ENCODE peak calls at places on chromosome 12, in seven cellular contexts. One of them, this sample, is unnamed.
A peak's percentile ranks its signal among the peaks of the same experiment; 100 is the strongest.

GRCh38 chr12:27967551-27968054 is 4.9 kb downstream of the PTHLH start:
- DNase-seq in hepatocyte: no peak
- DNase-seq in K562: no peak
- DNase-seq in HCT116: no peak
- DNase-seq in fibroblast of lung: no peak
- DNase-seq in MM.1S: no peak
- DNase-seq in sigmoid colon: no peak
- DNase-seq in this sample: no peak

GRCh38 chr12:100794441-100795192 is at the start of gene ANO4:
- DNase-seq in hepatocyte: peak; percentile 53
- DNase-seq in K562: no peak
- DNase-seq in HCT116: no peak
- DNase-seq in fibroblast of lung: peak; percentile 33
- DNase-seq in MM.1S: no peak
- DNase-seq in sigmoid colon: no peak
- DNase-seq in this sample: peak; percentile 7

GRCh38 chr12:47028981-47029708 is 50.3 kb upstream of the PCED1B start:
- DNase-seq in hepatocyte: no peak
- DNase-seq in K562: no peak
- DNase-seq in HCT116: no peak
- DNase-seq in fibroblast of lung: no peak
- DNase-seq in MM.1S: no peak
- DNase-seq in sigmoid colon: no peak
- DNase-seq in this sample: no peak

GRCh38 chr12:5783274-5783920 is 161.7 kb downstream of the ANO2 start:
- DNase-seq in hepatocyte: peak; percentile 34
- DNase-seq in K562: no peak
- DNase-seq in HCT116: no peak
- DNase-seq in fibroblast of lung: no peak
- DNase-seq in MM.1S: no peak
- DNase-seq in sigmoid colon: no peak
- DNase-seq in this sample: no peak

GRCh38 chr12:45938566-45938965 is 51.8 kb downstream of the SCAF11 start:
- DNase-seq in hepatocyte: no peak
- DNase-seq in K562: no peak
- DNase-seq in HCT116: no peak
- DNase-seq in fibroblast of lung: peak; percentile 14
- DNase-seq in MM.1S: no peak
- DNase-seq in sigmoid colon: no peak
- DNase-seq in this sample: no peak

GRCh38 chr12:27525373-27525772 is 1.4 kb downstream of the PPFIBP1 start:
- DNase-seq in hepatocyte: peak; percentile 47
- DNase-seq in K562: no peak
- DNase-seq in HCT116: no peak
- DNase-seq in fibroblast of lung: peak; percentile 73
- DNase-seq in MM.1S: no peak
- DNase-seq in sigmoid colon: peak; percentile 72
- DNase-seq in this sample: no peak

GRCh38 chr12:113070117-113070906 is 13.8 kb downstream of the DTX1 start:
- DNase-seq in hepatocyte: no peak
- DNase-seq in K562: no peak
- DNase-seq in HCT116: no peak
- DNase-seq in fibroblast of lung: no peak
- DNase-seq in MM.1S: no peak
- DNase-seq in sigmoid colon: no peak
- DNase-seq in this sample: no peak

GRCh38 chr12:111076611-111077451 is 156.5 kb upstream of the MYL2 start:
- DNase-seq in hepatocyte: no peak
- DNase-seq in K562: no peak
- DNase-seq in HCT116: no peak
- DNase-seq in fibroblast of lung: no peak
- DNase-seq in MM.1S: no peak
- DNase-seq in sigmoid colon: no peak
- DNase-seq in this sample: no peak

GRCh38 chr12:48618541-48618940 is 48.7 kb upstream of the LALBA start:
- DNase-seq in hepatocyte: peak; percentile 89
- DNase-seq in K562: peak; percentile 78
- DNase-seq in HCT116: peak; percentile 75
- DNase-seq in fibroblast of lung: peak; percentile 76
- DNase-seq in MM.1S: peak; percentile 82
- DNase-seq in sigmoid colon: peak; percentile 80
- DNase-seq in this sample: peak; percentile 71

GRCh38 chr12:42235426-42235825 is 2.6 kb downstream of the YAF2 start:
- DNase-seq in hepatocyte: no peak
- DNase-seq in K562: no peak
- DNase-seq in HCT116: no peak
- DNase-seq in fibroblast of lung: no peak
- DNase-seq in MM.1S: no peak
- DNase-seq in sigmoid colon: no peak
- DNase-seq in this sample: no peak

GRCh38 chr12:52813203-52813819 is 605 bp downstream of the KRT4 start:
- DNase-seq in hepatocyte: no peak
- DNase-seq in K562: no peak
- DNase-seq in HCT116: no peak
- DNase-seq in fibroblast of lung: no peak
- DNase-seq in MM.1S: no peak
- DNase-seq in sigmoid colon: no peak
- DNase-seq in this sample: no peak

GRCh38 chr12:76942276-76942675 is 63.5 kb upstream of the CSRP2 start:
- DNase-seq in hepatocyte: no peak
- DNase-seq in K562: no peak
- DNase-seq in HCT116: no peak
- DNase-seq in fibroblast of lung: peak; percentile 66
- DNase-seq in MM.1S: no peak
- DNase-seq in sigmoid colon: no peak
- DNase-seq in this sample: no peak

GRCh38 chr12:120720234-120720968 is 5.2 kb upstream of the ACADS start:
- DNase-seq in hepatocyte: peak; percentile 57
- DNase-seq in K562: peak; percentile 38
- DNase-seq in HCT116: no peak
- DNase-seq in fibroblast of lung: peak; percentile 71
- DNase-seq in MM.1S: no peak
- DNase-seq in sigmoid colon: peak; percentile 73
- DNase-seq in this sample: peak; percentile 55

GRCh38 chr12:119130523-119130922 is 48.2 kb upstream of the HSPB8 start:
- DNase-seq in hepatocyte: no peak
- DNase-seq in K562: no peak
- DNase-seq in HCT116: no peak
- DNase-seq in fibroblast of lung: no peak
- DNase-seq in MM.1S: no peak
- DNase-seq in sigmoid colon: no peak
- DNase-seq in this sample: no peak

GRCh38 chr12:52235001-52235760 is 2.1 kb downstream of the KRT7 start:
- DNase-seq in hepatocyte: no peak
- DNase-seq in K562: no peak
- DNase-seq in HCT116: no peak
- DNase-seq in fibroblast of lung: no peak
- DNase-seq in MM.1S: no peak
- DNase-seq in sigmoid colon: peak; percentile 57
- DNase-seq in this sample: no peak

GRCh38 chr12:503111-503761 is 43.5 kb downstream of the B4GALNT3 start:
- DNase-seq in hepatocyte: peak; percentile 87
- DNase-seq in K562: no peak
- DNase-seq in HCT116: peak; percentile 59
- DNase-seq in fibroblast of lung: no peak
- DNase-seq in MM.1S: no peak
- DNase-seq in sigmoid colon: no peak
- DNase-seq in this sample: no peak

GRCh38 chr12:25529738-25530137 is 23.3 kb downstream of the LMNTD1 start:
- DNase-seq in hepatocyte: no peak
- DNase-seq in K562: no peak
- DNase-seq in HCT116: no peak
- DNase-seq in fibroblast of lung: peak; percentile 51
- DNase-seq in MM.1S: no peak
- DNase-seq in sigmoid colon: no peak
- DNase-seq in this sample: no peak

GRCh38 chr12:106090586-106091411 is 48.0 kb downstream of the NUAK1 start:
- DNase-seq in hepatocyte: peak; percentile 38
- DNase-seq in K562: no peak
- DNase-seq in HCT116: no peak
- DNase-seq in fibroblast of lung: peak; percentile 75
- DNase-seq in MM.1S: no peak
- DNase-seq in sigmoid colon: no peak
- DNase-seq in this sample: no peak

DNA sequence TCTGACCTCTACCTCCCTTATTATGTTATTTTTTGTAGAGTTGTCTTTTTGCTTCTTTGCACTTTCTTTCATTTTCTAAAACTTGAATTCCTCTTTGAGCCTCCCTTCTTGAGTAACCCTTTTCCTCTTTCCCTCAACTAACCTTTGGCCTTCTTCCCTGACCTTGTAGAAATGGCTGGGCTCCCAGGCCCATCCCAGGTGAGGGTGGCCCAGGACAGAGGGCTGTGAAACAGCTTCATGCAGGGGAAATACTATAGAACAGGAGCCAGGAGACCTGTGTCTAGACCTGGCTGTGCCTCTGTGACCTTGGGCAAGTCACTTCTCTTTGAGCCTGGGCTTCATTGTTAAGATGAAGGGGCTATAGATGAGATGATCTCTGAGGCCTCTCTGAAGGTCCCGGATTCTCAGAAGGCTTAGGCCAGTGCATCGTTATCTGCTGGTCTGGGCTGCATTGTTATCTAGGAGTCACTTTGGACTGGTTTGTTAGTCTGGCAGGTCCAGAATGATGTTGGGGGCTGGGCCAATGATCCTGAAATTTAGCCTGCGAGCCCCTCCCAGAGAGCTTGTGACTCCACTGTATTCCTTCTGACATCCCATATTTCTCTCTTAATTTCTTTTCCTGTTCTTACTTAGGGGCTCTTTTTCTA is 2.2 kb downstream of the ATN1 start:
- DNase-seq in hepatocyte: no peak
- DNase-seq in K562: no peak
- DNase-seq in HCT116: no peak
- DNase-seq in fibroblast of lung: no peak
- DNase-seq in MM.1S: no peak
- DNase-seq in sigmoid colon: no peak
- DNase-seq in this sample: no peak
- H3K4me1 ChIP-seq in hepatocyte: peaks cover 60% of the 10 kb centered on the region
- H3K4me1 ChIP-seq in K562: peaks cover 44% of the 10 kb centered on the region
- H3K4me1 ChIP-seq in HCT116: peaks cover 41% of the 10 kb centered on the region
- H3K4me1 ChIP-seq in fibroblast of lung: peaks cover 25% of the 10 kb centered on the region
- H3K4me1 ChIP-seq in MM.1S: peaks cover 21% of the 10 kb centered on the region
- H3K4me1 ChIP-seq in sigmoid colon: peaks cover 4% of the 10 kb centered on the region
- H3K4me1 ChIP-seq in this sample: peaks cover 18% of the 10 kb centered on the region

GRCh38 chr12:50215033-50215432 is 47.9 kb upstream of the CERS5 start:
- DNase-seq in hepatocyte: no peak
- DNase-seq in K562: no peak
- DNase-seq in HCT116: no peak
- DNase-seq in fibroblast of lung: peak; percentile 57
- DNase-seq in MM.1S: no peak
- DNase-seq in sigmoid colon: no peak
- DNase-seq in this sample: no peak

GRCh38 chr12:50213439-50213838 is 46.3 kb upstream of the CERS5 start:
- DNase-seq in hepatocyte: no peak
- DNase-seq in K562: no peak
- DNase-seq in HCT116: no peak
- DNase-seq in fibroblast of lung: no peak
- DNase-seq in MM.1S: no peak
- DNase-seq in sigmoid colon: no peak
- DNase-seq in this sample: no peak

GRCh38 chr12:50212071-50212467 is 44.9 kb upstream of the CERS5 start:
- DNase-seq in hepatocyte: no peak
- DNase-seq in K562: no peak
- DNase-seq in HCT116: no peak
- DNase-seq in fibroblast of lung: no peak
- DNase-seq in MM.1S: no peak
- DNase-seq in sigmoid colon: no peak
- DNase-seq in this sample: no peak

GRCh38 chr12:50211392-50212070 is 44.4 kb upstream of the CERS5 start:
- DNase-seq in hepatocyte: no peak
- DNase-seq in K562: no peak
- DNase-seq in HCT116: no peak
- DNase-seq in fibroblast of lung: no peak
- DNase-seq in MM.1S: no peak
- DNase-seq in sigmoid colon: no peak
- DNase-seq in this sample: no peak

GRCh38 chr12:50214018-50214417 is 46.8 kb upstream of the CERS5 start:
- DNase-seq in hepatocyte: no peak
- DNase-seq in K562: no peak
- DNase-seq in HCT116: no peak
- DNase-seq in fibroblast of lung: no peak
- DNase-seq in MM.1S: no peak
- DNase-seq in sigmoid colon: no peak
- DNase-seq in this sample: no peak
- H3K4me1 ChIP-seq in hepatocyte: peaks cover 10% of the 10 kb centered on the region
- H3K4me1 ChIP-seq in K562: no peaks in the 10 kb centered on the region
- H3K4me1 ChIP-seq in HCT116: peaks cover 88% of the 10 kb centered on the region
- H3K4me1 ChIP-seq in fibroblast of lung: peaks cover 2% of the 10 kb centered on the region
- H3K4me1 ChIP-seq in MM.1S: peaks cover 5% of the 10 kb centered on the region
- H3K4me1 ChIP-seq in sigmoid colon: no peaks in the 10 kb centered on the region
- H3K4me1 ChIP-seq in this sample: peaks cover 3% of the 10 kb centered on the region

DNA sequence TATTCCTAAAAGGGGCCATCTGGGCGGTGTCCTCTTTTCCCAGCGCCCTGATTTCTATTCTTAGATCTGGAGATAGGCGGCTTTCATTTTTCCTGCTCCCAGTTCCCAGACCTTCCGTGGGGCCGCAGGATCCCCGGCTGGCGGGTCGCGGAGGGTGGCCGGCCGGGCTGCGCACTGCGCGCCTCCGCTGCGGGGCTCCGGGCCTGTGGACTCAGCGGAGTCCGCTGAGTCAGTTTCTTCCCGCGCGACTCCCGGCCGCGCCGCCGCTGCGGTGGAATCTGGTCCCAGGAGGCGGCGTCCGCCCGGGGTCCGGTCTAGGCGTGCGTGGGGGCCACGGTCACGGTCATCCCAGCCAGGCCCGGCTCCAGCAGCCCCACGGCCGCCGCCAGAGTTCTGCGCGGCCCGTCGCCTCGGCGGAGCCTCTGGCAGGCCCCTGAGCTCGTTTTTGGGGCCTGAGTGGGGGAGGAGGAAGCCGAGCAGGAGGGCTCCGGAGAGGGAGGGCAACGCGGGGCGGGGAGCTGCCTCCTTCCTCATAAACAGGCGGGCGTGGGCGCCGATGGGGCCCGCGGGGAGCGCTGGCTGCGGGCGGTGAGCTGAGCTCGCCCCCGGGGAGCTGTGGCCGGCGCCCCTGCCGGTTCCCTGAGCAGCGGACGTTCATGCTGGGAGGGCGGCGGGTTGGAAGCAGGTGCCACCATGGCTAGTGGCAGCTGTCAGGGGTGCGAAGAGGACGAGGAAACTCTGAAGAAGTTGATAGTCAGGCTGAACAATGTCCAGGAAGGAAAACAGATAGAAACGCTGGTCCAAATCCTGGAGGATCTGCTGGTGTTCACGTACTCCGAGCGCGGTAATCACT is at the start of gene LRRK2:
- DNase-seq in hepatocyte: peak; percentile 83
- DNase-seq in K562: no peak
- DNase-seq in HCT116: no peak
- DNase-seq in fibroblast of lung: peak; percentile 65
- DNase-seq in MM.1S: no peak
- DNase-seq in sigmoid colon: peak; percentile 94
- DNase-seq in this sample: peak; percentile 26
- H3K4me1 ChIP-seq in hepatocyte: peaks cover 4% of the 10 kb centered on the region
- H3K4me1 ChIP-seq in K562: peaks cover 8% of the 10 kb centered on the region
- H3K4me1 ChIP-seq in HCT116: no peaks in the 10 kb centered on the region
- H3K4me1 ChIP-seq in fibroblast of lung: peaks cover 4% of the 10 kb centered on the region
- H3K4me1 ChIP-seq in MM.1S: no peaks in the 10 kb centered on the region
- H3K4me1 ChIP-seq in sigmoid colon: no peaks in the 10 kb centered on the region
- H3K4me1 ChIP-seq in this sample: no peaks in the 10 kb centered on the region

DNA sequence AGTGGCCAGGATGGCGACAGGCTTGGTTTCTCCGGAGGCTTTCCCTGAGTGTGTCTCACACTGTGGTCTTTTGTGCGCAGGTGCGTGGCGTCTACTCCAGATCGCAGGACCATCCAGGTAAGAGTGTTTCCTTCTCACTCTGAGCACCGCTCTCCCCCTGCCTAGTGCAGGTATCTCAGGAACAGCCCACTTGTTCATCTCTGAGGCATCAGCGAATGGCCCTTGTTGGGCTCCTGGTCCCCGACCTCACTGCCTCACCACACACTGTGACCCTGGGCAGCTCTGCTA is 781 bp downstream of the ADGRD1 start:
- DNase-seq in hepatocyte: no peak
- DNase-seq in K562: no peak
- DNase-seq in HCT116: no peak
- DNase-seq in fibroblast of lung: no peak
- DNase-seq in MM.1S: no peak
- DNase-seq in sigmoid colon: no peak
- DNase-seq in this sample: no peak
- H3K4me1 ChIP-seq in hepatocyte: peaks cover 34% of the 10 kb centered on the region
- H3K4me1 ChIP-seq in K562: peaks cover 41% of the 10 kb centered on the region
- H3K4me1 ChIP-seq in HCT116: no peaks in the 10 kb centered on the region
- H3K4me1 ChIP-seq in fibroblast of lung: no peaks in the 10 kb centered on the region
- H3K4me1 ChIP-seq in MM.1S: no peaks in the 10 kb centered on the region
- H3K4me1 ChIP-seq in sigmoid colon: no peaks in the 10 kb centered on the region
- H3K4me1 ChIP-seq in this sample: peaks cover 25% of the 10 kb centered on the region

This sample was measured in BE2C.